ENCODE peak calls at places on chromosome 10, in four cellular contexts. J is epithelial cell of esophagus, L is GM23338, I is nephron progenitor cell. B is an unnamed sample.
A peak's percentile ranks its signal among the peaks of the same experiment; 100 is the strongest.

GRCh38 chr10:27482984-27483956 is 20.8 kb upstream of the RAB18 start:
- DNase-seq in J (peak; percentile 97), L (peak; percentile 30), I (no peak), B (no peak)

GRCh38 chr10:11146402-11147171 is 128.9 kb downstream of the CELF2 start:
- DNase-seq in J (no peak), L (no peak), I (no peak), B (no peak)

GRCh38 chr10:22381262-22381661 is 36.0 kb downstream of the SPAG6 start:
- DNase-seq in J (no peak), L (no peak), I (no peak), B (no peak)

GRCh38 chr10:97383159-97383558 is 18.0 kb downstream of the RRP12 start:
- DNase-seq in J (peak; percentile 27), L (no peak), I (no peak), B (no peak)

GRCh38 chr10:107814865-107815487 is 650.5 kb upstream of the SORCS1 start:
- DNase-seq in J (peak; percentile 77), L (peak; percentile 86), I (peak; percentile 52), B (peak; percentile 7)

GRCh38 chr10:97520520-97520919 is 21.8 kb downstream of the UBTD1 start:
- DNase-seq in J (no peak), L (no peak), I (no peak), B (no peak)

GRCh38 chr10:50392426-50392825 is 141.1 kb upstream of the ASAH2 start:
- DNase-seq in J (no peak), L (no peak), I (no peak), B (no peak)

GRCh38 chr10:59388577-59388976 is 26.2 kb upstream of the FAM13C start:
- DNase-seq in J (no peak), L (peak; percentile 36), I (no peak), B (no peak)

GRCh38 chr10:126092806-126093205 is 196.4 kb downstream of the FANK1 start:
- DNase-seq in J (no peak), L (no peak), I (no peak), B (no peak)

GRCh38 chr10:79070611-79071534 is 2.1 kb downstream of the ZMIZ1 start:
- DNase-seq in J (peak; percentile 90), L (peak; percentile 68), I (peak; percentile 51), B (no peak)

GRCh38 chr10:71312840-71313789 is 5.9 kb upstream of the SLC29A3 start:
- DNase-seq in J (no peak), L (no peak), I (no peak), B (peak; percentile 61)

GRCh38 chr10:11189581-11190376 is 172.1 kb downstream of the CELF2 start:
- DNase-seq in J (no peak), L (peak; percentile 46), I (no peak), B (no peak)

GRCh38 chr10:30750971-30751677 is 121.6 kb upstream of the LYZL2 start:
- DNase-seq in J (no peak), L (no peak), I (no peak), B (no peak)

GRCh38 chr10:34504534-34504933 is 310.6 kb downstream of the PARD3 start:
- DNase-seq in J (peak; percentile 84), L (no peak), I (no peak), B (no peak)

B was measured in HFF-Myc.